ENCODE peak calls at places on chromosome 7, in seven cellular contexts. One of them, this sample, is unnamed.

GRCh38 chr7:12491526-12491925 is 79.0 kb upstream of the SCIN start:
- DNase-seq in EL: no peak
- DNase-seq in iPS DF 19.7: no peak
- DNase-seq in KBM-7: no peak
- DNase-seq in HS-5: no peak
- DNase-seq in stimulated activated CD4-positive, alpha-beta T cell treated with anti-CD3 and anti-CD28 coated beads, Interleukin-1b, Interleukin-23, amount 100 ng/mL, for 24 hours: no peak
- DNase-seq in activated CD4-positive, alpha-beta T cell treated with anti-CD3 and anti-CD28 coated beads, Interleukin-2, amount 50 U/mL, for 24 hours: no peak
- DNase-seq in this sample: no peak

GRCh38 chr7:132161976-132162375 is 414.3 kb downstream of the PLXNA4 start:
- DNase-seq in EL: no peak
- DNase-seq in stimulated activated CD4-positive, alpha-beta T cell treated with anti-CD3 and anti-CD28 coated beads, Interleukin-1b, Interleukin-23, amount 100 ng/mL, for 24 hours: no peak
- DNase-seq in iPS DF 19.7: no peak
- DNase-seq in activated CD4-positive, alpha-beta T cell treated with anti-CD3 and anti-CD28 coated beads, Interleukin-2, amount 50 U/mL, for 24 hours: no peak
- DNase-seq in KBM-7: no peak
- DNase-seq in HS-5: no peak
- DNase-seq in this sample: no peak

GRCh38 chr7:4895766-4896165 is 12.2 kb upstream of the RADIL start:
- DNase-seq in KBM-7: no peak
- DNase-seq in activated CD4-positive, alpha-beta T cell treated with anti-CD3 and anti-CD28 coated beads, Interleukin-2, amount 50 U/mL, for 24 hours: no peak
- DNase-seq in EL: no peak
- DNase-seq in HS-5: no peak
- DNase-seq in iPS DF 19.7: no peak
- DNase-seq in stimulated activated CD4-positive, alpha-beta T cell treated with anti-CD3 and anti-CD28 coated beads, Interleukin-1b, Interleukin-23, amount 100 ng/mL, for 24 hours: no peak
- DNase-seq in this sample: no peak

GRCh38 chr7:64559206-64559605 is 3.7 kb downstream of the ZNF680 start:
- DNase-seq in KBM-7: no peak
- DNase-seq in HS-5: no peak
- DNase-seq in EL: no peak
- DNase-seq in activated CD4-positive, alpha-beta T cell treated with anti-CD3 and anti-CD28 coated beads, Interleukin-2, amount 50 U/mL, for 24 hours: no peak
- DNase-seq in iPS DF 19.7: no peak
- DNase-seq in stimulated activated CD4-positive, alpha-beta T cell treated with anti-CD3 and anti-CD28 coated beads, Interleukin-1b, Interleukin-23, amount 100 ng/mL, for 24 hours: no peak
- DNase-seq in this sample: peak

GRCh38 chr7:94452257-94452656 is 57.4 kb upstream of the CASD1 start:
- DNase-seq in activated CD4-positive, alpha-beta T cell treated with anti-CD3 and anti-CD28 coated beads, Interleukin-2, amount 50 U/mL, for 24 hours: no peak
- DNase-seq in EL: no peak
- DNase-seq in stimulated activated CD4-positive, alpha-beta T cell treated with anti-CD3 and anti-CD28 coated beads, Interleukin-1b, Interleukin-23, amount 100 ng/mL, for 24 hours: no peak
- DNase-seq in KBM-7: no peak
- DNase-seq in HS-5: no peak
- DNase-seq in iPS DF 19.7: no peak
- DNase-seq in this sample: no peak

GRCh38 chr7:129168219-129168991 is 20.0 kb upstream of the SMO start:
- DNase-seq in iPS DF 19.7: no peak
- DNase-seq in stimulated activated CD4-positive, alpha-beta T cell treated with anti-CD3 and anti-CD28 coated beads, Interleukin-1b, Interleukin-23, amount 100 ng/mL, for 24 hours: no peak
- DNase-seq in HS-5: no peak
- DNase-seq in EL: no peak
- DNase-seq in KBM-7: no peak
- DNase-seq in activated CD4-positive, alpha-beta T cell treated with anti-CD3 and anti-CD28 coated beads, Interleukin-2, amount 50 U/mL, for 24 hours: no peak
- DNase-seq in this sample: no peak

GRCh38 chr7:114759347-114760062 is 162.4 kb upstream of the MDFIC start:
- DNase-seq in stimulated activated CD4-positive, alpha-beta T cell treated with anti-CD3 and anti-CD28 coated beads, Interleukin-1b, Interleukin-23, amount 100 ng/mL, for 24 hours: no peak
- DNase-seq in KBM-7: no peak
- DNase-seq in HS-5: no peak
- DNase-seq in EL: peak
- DNase-seq in iPS DF 19.7: no peak
- DNase-seq in activated CD4-positive, alpha-beta T cell treated with anti-CD3 and anti-CD28 coated beads, Interleukin-2, amount 50 U/mL, for 24 hours: no peak
- DNase-seq in this sample: no peak

GRCh38 chr7:98216941-98217622 is 5.8 kb downstream of the BHLHA15 start:
- DNase-seq in HS-5: no peak
- DNase-seq in iPS DF 19.7: no peak
- DNase-seq in stimulated activated CD4-positive, alpha-beta T cell treated with anti-CD3 and anti-CD28 coated beads, Interleukin-1b, Interleukin-23, amount 100 ng/mL, for 24 hours: no peak
- DNase-seq in EL: no peak
- DNase-seq in KBM-7: no peak
- DNase-seq in activated CD4-positive, alpha-beta T cell treated with anti-CD3 and anti-CD28 coated beads, Interleukin-2, amount 50 U/mL, for 24 hours: no peak
- DNase-seq in this sample: no peak

GRCh38 chr7:138891446-138891810 is 89.8 kb downstream of the KIAA1549 start:
- DNase-seq in KBM-7: no peak
- DNase-seq in HS-5: no peak
- DNase-seq in stimulated activated CD4-positive, alpha-beta T cell treated with anti-CD3 and anti-CD28 coated beads, Interleukin-1b, Interleukin-23, amount 100 ng/mL, for 24 hours: no peak
- DNase-seq in activated CD4-positive, alpha-beta T cell treated with anti-CD3 and anti-CD28 coated beads, Interleukin-2, amount 50 U/mL, for 24 hours: no peak
- DNase-seq in iPS DF 19.7: no peak
- DNase-seq in EL: peak
- DNase-seq in this sample: no peak

GRCh38 chr7:49001610-49002033 is 77.3 kb downstream of the CDC14C start:
- DNase-seq in EL: no peak
- DNase-seq in HS-5: no peak
- DNase-seq in iPS DF 19.7: peak
- DNase-seq in KBM-7: peak
- DNase-seq in activated CD4-positive, alpha-beta T cell treated with anti-CD3 and anti-CD28 coated beads, Interleukin-2, amount 50 U/mL, for 24 hours: no peak
- DNase-seq in stimulated activated CD4-positive, alpha-beta T cell treated with anti-CD3 and anti-CD28 coated beads, Interleukin-1b, Interleukin-23, amount 100 ng/mL, for 24 hours: no peak
- DNase-seq in this sample: peak

GRCh38 chr7:13077466-13077865 is 390.0 kb downstream of the ARL4A start:
- DNase-seq in EL: peak
- DNase-seq in KBM-7: no peak
- DNase-seq in iPS DF 19.7: no peak
- DNase-seq in HS-5: peak
- DNase-seq in activated CD4-positive, alpha-beta T cell treated with anti-CD3 and anti-CD28 coated beads, Interleukin-2, amount 50 U/mL, for 24 hours: no peak
- DNase-seq in stimulated activated CD4-positive, alpha-beta T cell treated with anti-CD3 and anti-CD28 coated beads, Interleukin-1b, Interleukin-23, amount 100 ng/mL, for 24 hours: no peak
- DNase-seq in this sample: no peak

GRCh38 chr7:1403844-1404404 is 55.3 kb downstream of the MICALL2 start:
- DNase-seq in activated CD4-positive, alpha-beta T cell treated with anti-CD3 and anti-CD28 coated beads, Interleukin-2, amount 50 U/mL, for 24 hours: no peak
- DNase-seq in HS-5: no peak
- DNase-seq in iPS DF 19.7: no peak
- DNase-seq in EL: peak
- DNase-seq in stimulated activated CD4-positive, alpha-beta T cell treated with anti-CD3 and anti-CD28 coated beads, Interleukin-1b, Interleukin-23, amount 100 ng/mL, for 24 hours: no peak
- DNase-seq in KBM-7: peak
- DNase-seq in this sample: no peak

GRCh38 chr7:19915596-19915995 is 142.2 kb upstream of the TMEM196 start:
- DNase-seq in activated CD4-positive, alpha-beta T cell treated with anti-CD3 and anti-CD28 coated beads, Interleukin-2, amount 50 U/mL, for 24 hours: no peak
- DNase-seq in KBM-7: no peak
- DNase-seq in EL: no peak
- DNase-seq in stimulated activated CD4-positive, alpha-beta T cell treated with anti-CD3 and anti-CD28 coated beads, Interleukin-1b, Interleukin-23, amount 100 ng/mL, for 24 hours: no peak
- DNase-seq in iPS DF 19.7: no peak
- DNase-seq in HS-5: no peak
- DNase-seq in this sample: no peak

GRCh38 chr7:74453321-74454011 is at the start of gene GTF2IRD1:
- DNase-seq in HS-5: peak
- DNase-seq in activated CD4-positive, alpha-beta T cell treated with anti-CD3 and anti-CD28 coated beads, Interleukin-2, amount 50 U/mL, for 24 hours: no peak
- DNase-seq in KBM-7: peak
- DNase-seq in iPS DF 19.7: no peak
- DNase-seq in EL: peak
- DNase-seq in stimulated activated CD4-positive, alpha-beta T cell treated with anti-CD3 and anti-CD28 coated beads, Interleukin-1b, Interleukin-23, amount 100 ng/mL, for 24 hours: no peak
- DNase-seq in this sample: no peak

GRCh38 chr7:87345166-87345927 is at the start of gene CROT:
- DNase-seq in iPS DF 19.7: peak
- DNase-seq in KBM-7: peak
- DNase-seq in activated CD4-positive, alpha-beta T cell treated with anti-CD3 and anti-CD28 coated beads, Interleukin-2, amount 50 U/mL, for 24 hours: peak
- DNase-seq in EL: peak
- DNase-seq in stimulated activated CD4-positive, alpha-beta T cell treated with anti-CD3 and anti-CD28 coated beads, Interleukin-1b, Interleukin-23, amount 100 ng/mL, for 24 hours: peak
- DNase-seq in HS-5: peak
- DNase-seq in this sample: peak

GRCh38 chr7:363626-364025 is 73.7 kb downstream of the FOXL3 start:
- DNase-seq in HS-5: no peak
- DNase-seq in activated CD4-positive, alpha-beta T cell treated with anti-CD3 and anti-CD28 coated beads, Interleukin-2, amount 50 U/mL, for 24 hours: no peak
- DNase-seq in KBM-7: no peak
- DNase-seq in stimulated activated CD4-positive, alpha-beta T cell treated with anti-CD3 and anti-CD28 coated beads, Interleukin-1b, Interleukin-23, amount 100 ng/mL, for 24 hours: no peak
- DNase-seq in EL: no peak
- DNase-seq in iPS DF 19.7: no peak
- DNase-seq in this sample: peak

GRCh38 chr7:68321776-68322496 is 1276.3 kb upstream of the AUTS2 start:
- DNase-seq in KBM-7: no peak
- DNase-seq in stimulated activated CD4-positive, alpha-beta T cell treated with anti-CD3 and anti-CD28 coated beads, Interleukin-1b, Interleukin-23, amount 100 ng/mL, for 24 hours: no peak
- DNase-seq in HS-5: no peak
- DNase-seq in activated CD4-positive, alpha-beta T cell treated with anti-CD3 and anti-CD28 coated beads, Interleukin-2, amount 50 U/mL, for 24 hours: no peak
- DNase-seq in EL: no peak
- DNase-seq in iPS DF 19.7: no peak
- DNase-seq in this sample: no peak

GRCh38 chr7:112279042-112279441 is 72.5 kb downstream of the ZNF277 start:
- DNase-seq in HS-5: no peak
- DNase-seq in iPS DF 19.7: no peak
- DNase-seq in activated CD4-positive, alpha-beta T cell treated with anti-CD3 and anti-CD28 coated beads, Interleukin-2, amount 50 U/mL, for 24 hours: no peak
- DNase-seq in KBM-7: no peak
- DNase-seq in stimulated activated CD4-positive, alpha-beta T cell treated with anti-CD3 and anti-CD28 coated beads, Interleukin-1b, Interleukin-23, amount 100 ng/mL, for 24 hours: no peak
- DNase-seq in EL: no peak
- DNase-seq in this sample: no peak

GRCh38 chr7:151869457-151869856 is 7.5 kb downstream of the PRKAG2 start:
- DNase-seq in KBM-7: no peak
- DNase-seq in HS-5: no peak
- DNase-seq in activated CD4-positive, alpha-beta T cell treated with anti-CD3 and anti-CD28 coated beads, Interleukin-2, amount 50 U/mL, for 24 hours: no peak
- DNase-seq in EL: no peak
- DNase-seq in iPS DF 19.7: no peak
- DNase-seq in stimulated activated CD4-positive, alpha-beta T cell treated with anti-CD3 and anti-CD28 coated beads, Interleukin-1b, Interleukin-23, amount 100 ng/mL, for 24 hours: no peak
- DNase-seq in this sample: no peak

GRCh38 chr7:44101966-44102845 is 1.9 kb upstream of the AEBP1 start:
- DNase-seq in activated CD4-positive, alpha-beta T cell treated with anti-CD3 and anti-CD28 coated beads, Interleukin-2, amount 50 U/mL, for 24 hours: no peak
- DNase-seq in stimulated activated CD4-positive, alpha-beta T cell treated with anti-CD3 and anti-CD28 coated beads, Interleukin-1b, Interleukin-23, amount 100 ng/mL, for 24 hours: no peak
- DNase-seq in EL: peak
- DNase-seq in iPS DF 19.7: no peak
- DNase-seq in KBM-7: no peak
- DNase-seq in HS-5: peak
- DNase-seq in this sample: no peak

GRCh38 chr7:18262054-18262453 is 233.5 kb upstream of the HDAC9 start:
- DNase-seq in KBM-7: no peak
- DNase-seq in iPS DF 19.7: no peak
- DNase-seq in activated CD4-positive, alpha-beta T cell treated with anti-CD3 and anti-CD28 coated beads, Interleukin-2, amount 50 U/mL, for 24 hours: no peak
- DNase-seq in HS-5: no peak
- DNase-seq in EL: no peak
- DNase-seq in stimulated activated CD4-positive, alpha-beta T cell treated with anti-CD3 and anti-CD28 coated beads, Interleukin-1b, Interleukin-23, amount 100 ng/mL, for 24 hours: no peak
- DNase-seq in this sample: no peak

GRCh38 chr7:139875821-139876241 is 46.8 kb downstream of the TBXAS1 start:
- DNase-seq in stimulated activated CD4-positive, alpha-beta T cell treated with anti-CD3 and anti-CD28 coated beads, Interleukin-1b, Interleukin-23, amount 100 ng/mL, for 24 hours: no peak
- DNase-seq in activated CD4-positive, alpha-beta T cell treated with anti-CD3 and anti-CD28 coated beads, Interleukin-2, amount 50 U/mL, for 24 hours: no peak
- DNase-seq in iPS DF 19.7: no peak
- DNase-seq in HS-5: no peak
- DNase-seq in KBM-7: no peak
- DNase-seq in EL: no peak
- DNase-seq in this sample: peak

GRCh38 chr7:134567368-134567767 is 18.5 kb downstream of the AKR1B15 start:
- DNase-seq in activated CD4-positive, alpha-beta T cell treated with anti-CD3 and anti-CD28 coated beads, Interleukin-2, amount 50 U/mL, for 24 hours: no peak
- DNase-seq in iPS DF 19.7: no peak
- DNase-seq in EL: no peak
- DNase-seq in KBM-7: no peak
- DNase-seq in HS-5: no peak
- DNase-seq in stimulated activated CD4-positive, alpha-beta T cell treated with anti-CD3 and anti-CD28 coated beads, Interleukin-1b, Interleukin-23, amount 100 ng/mL, for 24 hours: no peak
- DNase-seq in this sample: no peak

GRCh38 chr7:115941703-115942268 is 88.8 kb downstream of the TFEC start:
- DNase-seq in KBM-7: no peak
- DNase-seq in EL: peak
- DNase-seq in HS-5: no peak
- DNase-seq in stimulated activated CD4-positive, alpha-beta T cell treated with anti-CD3 and anti-CD28 coated beads, Interleukin-1b, Interleukin-23, amount 100 ng/mL, for 24 hours: no peak
- DNase-seq in iPS DF 19.7: no peak
- DNase-seq in activated CD4-positive, alpha-beta T cell treated with anti-CD3 and anti-CD28 coated beads, Interleukin-2, amount 50 U/mL, for 24 hours: no peak
- DNase-seq in this sample: no peak

GRCh38 chr7:35802102-35802466 is 1.2 kb downstream of the SEPTIN7 start:
- DNase-seq in activated CD4-positive, alpha-beta T cell treated with anti-CD3 and anti-CD28 coated beads, Interleukin-2, amount 50 U/mL, for 24 hours: no peak
- DNase-seq in KBM-7: no peak
- DNase-seq in iPS DF 19.7: no peak
- DNase-seq in HS-5: no peak
- DNase-seq in stimulated activated CD4-positive, alpha-beta T cell treated with anti-CD3 and anti-CD28 coated beads, Interleukin-1b, Interleukin-23, amount 100 ng/mL, for 24 hours: no peak
- DNase-seq in EL: no peak
- DNase-seq in this sample: peak

GRCh38 chr7:390761-391410 is 100.9 kb downstream of the FOXL3 start:
- DNase-seq in stimulated activated CD4-positive, alpha-beta T cell treated with anti-CD3 and anti-CD28 coated beads, Interleukin-1b, Interleukin-23, amount 100 ng/mL, for 24 hours: no peak
- DNase-seq in HS-5: no peak
- DNase-seq in KBM-7: no peak
- DNase-seq in EL: no peak
- DNase-seq in activated CD4-positive, alpha-beta T cell treated with anti-CD3 and anti-CD28 coated beads, Interleukin-2, amount 50 U/mL, for 24 hours: no peak
- DNase-seq in iPS DF 19.7: no peak
- DNase-seq in this sample: no peak

GRCh38 chr7:52639981-52640380 is 395.5 kb upstream of the POM121L12 start:
- DNase-seq in stimulated activated CD4-positive, alpha-beta T cell treated with anti-CD3 and anti-CD28 coated beads, Interleukin-1b, Interleukin-23, amount 100 ng/mL, for 24 hours: no peak
- DNase-seq in activated CD4-positive, alpha-beta T cell treated with anti-CD3 and anti-CD28 coated beads, Interleukin-2, amount 50 U/mL, for 24 hours: no peak
- DNase-seq in EL: no peak
- DNase-seq in HS-5: peak
- DNase-seq in KBM-7: no peak
- DNase-seq in iPS DF 19.7: peak
- DNase-seq in this sample: no peak

GRCh38 chr7:74522281-74522905 is 68.7 kb downstream of the GTF2IRD1 start:
- DNase-seq in iPS DF 19.7: no peak
- DNase-seq in EL: no peak
- DNase-seq in activated CD4-positive, alpha-beta T cell treated with anti-CD3 and anti-CD28 coated beads, Interleukin-2, amount 50 U/mL, for 24 hours: no peak
- DNase-seq in HS-5: no peak
- DNase-seq in stimulated activated CD4-positive, alpha-beta T cell treated with anti-CD3 and anti-CD28 coated beads, Interleukin-1b, Interleukin-23, amount 100 ng/mL, for 24 hours: no peak
- DNase-seq in KBM-7: no peak
- DNase-seq in this sample: no peak

GRCh38 chr7:103793614-103794013 is 195.8 kb downstream of the RELN start:
- DNase-seq in stimulated activated CD4-positive, alpha-beta T cell treated with anti-CD3 and anti-CD28 coated beads, Interleukin-1b, Interleukin-23, amount 100 ng/mL, for 24 hours: no peak
- DNase-seq in KBM-7: no peak
- DNase-seq in EL: no peak
- DNase-seq in activated CD4-positive, alpha-beta T cell treated with anti-CD3 and anti-CD28 coated beads, Interleukin-2, amount 50 U/mL, for 24 hours: no peak
- DNase-seq in iPS DF 19.7: no peak
- DNase-seq in HS-5: no peak
- DNase-seq in this sample: no peak

GRCh38 chr7:127813991-127814556 is 162.1 kb downstream of the SND1 start:
- DNase-seq in EL: no peak
- DNase-seq in KBM-7: no peak
- DNase-seq in stimulated activated CD4-positive, alpha-beta T cell treated with anti-CD3 and anti-CD28 coated beads, Interleukin-1b, Interleukin-23, amount 100 ng/mL, for 24 hours: no peak
- DNase-seq in HS-5: no peak
- DNase-seq in activated CD4-positive, alpha-beta T cell treated with anti-CD3 and anti-CD28 coated beads, Interleukin-2, amount 50 U/mL, for 24 hours: no peak
- DNase-seq in iPS DF 19.7: no peak
- DNase-seq in this sample: no peak

GRCh38 chr7:98185101-98185500 is 26.1 kb upstream of the BHLHA15 start:
- DNase-seq in EL: no peak
- DNase-seq in activated CD4-positive, alpha-beta T cell treated with anti-CD3 and anti-CD28 coated beads, Interleukin-2, amount 50 U/mL, for 24 hours: no peak
- DNase-seq in iPS DF 19.7: no peak
- DNase-seq in KBM-7: no peak
- DNase-seq in stimulated activated CD4-positive, alpha-beta T cell treated with anti-CD3 and anti-CD28 coated beads, Interleukin-1b, Interleukin-23, amount 100 ng/mL, for 24 hours: no peak
- DNase-seq in HS-5: no peak
- DNase-seq in this sample: no peak

This sample was measured in Karpas-422.